ENCODE peak calls at places on chromosomes 11 and 22, in nine cellular contexts. S is cardiac fibroblast, X is psoas muscle, E is fibroblast of lung, P is upper lobe of right lung, M is left lung, J is tibial artery, Q is fibroblast of mammary gland, N is HFF-Myc. B is an unnamed sample.

GRCh38 chr22:18146389-18146753 is 3.6 kb upstream of the USP18 start:
- DNase-seq in S (no peak), X (no peak), E (no peak), P (no peak), M (no peak), J (no peak), Q (no peak), N (no peak), B (no peak)

GRCh38 chr11:91248199-91248807 is 976.3 kb upstream of the FAT3 start:
- DNase-seq in S (peak; percentile 73), X (no peak), E (peak; percentile 72), P (no peak), M (no peak), J (no peak), Q (peak; percentile 34), N (no peak), B (no peak)

GRCh38 chr11:62948765-62949320 is 27.7 kb upstream of the CHRM1 start:
- DNase-seq in S (no peak), X (no peak), E (no peak), P (no peak), M (no peak), J (no peak), Q (no peak), N (no peak), B (no peak)

GRCh38 chr11:75033916-75034315 is 45.2 kb downstream of the NEU3 start:
- DNase-seq in S (no peak), X (no peak), E (no peak), P (no peak), M (no peak), J (no peak), Q (no peak), N (no peak), B (no peak)

GRCh38 chr11:116614306-116615210 is 158.2 kb downstream of the BUD13 start:
- DNase-seq in S (no peak), X (no peak), E (no peak), P (no peak), M (no peak), J (no peak), Q (no peak), N (no peak), B (no peak)

GRCh38 chr22:46442217-46442853 is 95.1 kb downstream of the CELSR1 start:
- DNase-seq in S (no peak), X (no peak), E (no peak), P (no peak), M (peak; percentile 60), J (no peak), Q (no peak), N (no peak), B (no peak)

GRCh38 chr11:75526192-75526541 is 426 bp upstream of the GDPD5 start:
- DNase-seq in S (no peak), X (no peak), E (no peak), P (no peak), M (no peak), J (no peak), Q (no peak), N (no peak), B (no peak)

GRCh38 chr11:123206671-123207421 is 11.8 kb upstream of the CLMP start:
- DNase-seq in S (no peak), X (no peak), E (no peak), P (no peak), M (no peak), J (no peak), Q (peak; percentile 64), N (no peak), B (no peak)

GRCh38 chr22:47933226-47933625 is 1170.8 kb downstream of the TBC1D22A start:
- DNase-seq in S (no peak), X (no peak), E (no peak), P (no peak), M (no peak), J (no peak), Q (no peak), N (no peak), B (no peak)

GRCh38 chr11:116485425-116485824 is 287.4 kb downstream of the BUD13 start:
- DNase-seq in S (no peak), X (no peak), E (no peak), P (no peak), M (no peak), J (no peak), Q (no peak), N (no peak), B (peak; percentile 53)

GRCh38 chr11:9293646-9294045 is 20.7 kb downstream of the TMEM41B start:
- DNase-seq in S (no peak), X (no peak), E (no peak), P (no peak), M (no peak), J (no peak), Q (no peak), N (no peak), B (no peak)

GRCh38 chr22:18063311-18063710 is 14.5 kb upstream of the PEX26 start:
- DNase-seq in S (no peak), X (no peak), E (no peak), P (no peak), M (no peak), J (no peak), Q (no peak), N (no peak), B (no peak)

GRCh38 chr11:1746516-1746931 is 3.9 kb downstream of the IFITM10 start:
- DNase-seq in S (no peak), X (peak; percentile 82), E (no peak), P (peak; percentile 65), M (peak; percentile 83), J (peak; percentile 75), Q (no peak), N (no peak), B (peak; percentile 85)

GRCh38 chr11:57493507-57494503 is 21.7 kb downstream of the SLC43A1 start:
- DNase-seq in S (peak; percentile 44), X (peak; percentile 72), E (no peak), P (peak; percentile 86), M (peak; percentile 89), J (no peak), Q (no peak), N (no peak), B (no peak)

GRCh38 chr22:22080270-22080669 is 97.7 kb upstream of the TOP3B start:
- DNase-seq in S (no peak), X (no peak), E (no peak), P (no peak), M (no peak), J (no peak), Q (peak; percentile 11), N (no peak), B (no peak)

GRCh38 chr11:125464266-125464662 is 31.8 kb downstream of the FEZ1 start:
- DNase-seq in S (peak; percentile 45), X (no peak), E (peak; percentile 19), P (no peak), M (no peak), J (no peak), Q (peak; percentile 47), N (no peak), B (no peak)

GRCh38 chr11:99098751-99099150 is 78.0 kb downstream of the CNTN5 start:
- DNase-seq in S (no peak), X (no peak), E (no peak), P (no peak), M (no peak), J (no peak), Q (no peak), N (no peak), B (no peak)

DNA sequence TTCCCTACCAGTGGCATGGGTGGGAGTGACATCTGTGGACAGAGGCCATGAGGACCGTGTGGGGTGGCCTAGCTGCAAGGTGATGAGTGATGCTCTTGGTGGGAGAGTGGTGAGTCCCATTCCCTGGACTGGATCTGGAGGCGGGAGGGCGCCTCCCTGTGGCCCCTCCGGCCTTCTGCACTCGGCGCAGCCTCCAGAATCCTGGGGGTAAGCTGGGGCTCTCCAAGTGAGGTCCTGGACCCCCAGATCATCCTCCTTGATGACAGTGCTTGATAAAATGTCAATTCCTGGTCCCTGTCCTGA is 32.3 kb upstream of the PRR5 start:
- DNase-seq in S (no peak), X (peak; percentile 24), E (no peak), P (no peak), M (peak; percentile 55), J (no peak), Q (peak; percentile 28), N (no peak), B (no peak)
- H3K4me3 ChIP-seq in S (no peak overlapping the region), X (peak overlapping the region; percentile 58), E (no peak overlapping the region), P (peak overlapping the region; percentile 47), M (no peak overlapping the region), J (peak overlapping the region; percentile 54), Q (no peak overlapping the region), N (peak overlapping the region; percentile 47), B (peak overlapping the region; percentile 78)

DNA sequence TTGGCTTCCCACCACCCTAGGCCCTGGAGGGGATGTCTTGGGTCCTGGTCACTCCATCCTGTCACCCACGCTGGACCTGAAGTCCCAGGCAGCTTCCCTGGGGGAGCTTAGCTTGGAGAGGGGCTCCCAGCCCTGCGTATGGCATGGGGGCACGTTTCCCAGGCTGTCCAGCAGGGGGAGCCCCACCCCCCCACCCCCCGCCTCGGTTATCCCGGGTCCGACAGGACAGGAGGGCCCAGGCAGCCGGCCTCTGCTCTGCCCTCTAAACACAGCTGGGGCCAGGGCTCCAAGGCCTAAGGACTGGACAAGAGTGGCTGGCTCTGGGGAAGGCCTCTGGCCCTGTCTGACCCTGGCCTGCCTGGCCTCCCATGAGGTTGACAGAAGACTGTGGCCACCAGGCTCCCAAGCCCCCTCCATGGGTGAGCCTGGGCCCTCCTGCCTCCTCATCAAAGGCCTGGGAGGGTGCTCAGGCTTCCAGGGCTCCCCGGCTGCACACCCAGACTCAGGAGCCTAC is 104.8 kb downstream of the NECTIN1 start:
- DNase-seq in S (no peak), X (peak; percentile 48), E (no peak), P (no peak), M (peak; percentile 63), J (no peak), Q (no peak), N (no peak), B (no peak)
- TF ChIP-seq CTCF in S (peak; percentile 36), X (peak; percentile 45), E (peak; percentile 14), P (peak; percentile 65), M (peak; percentile 40), J (peak; percentile 51), Q (peak; percentile 24), N (peak; percentile 48), B (no peak)

GRCh38 chr11:130427581-130428211 is 713 bp downstream of the ADAMTS8 start:
- DNase-seq in S (no peak), X (peak; percentile 51), E (peak; percentile 9), P (no peak), M (no peak), J (no peak), Q (no peak), N (no peak), B (no peak)
- H3K4me3 ChIP-seq in S (no peak overlapping the region), X (peak overlapping the region; percentile 63), E (no peak overlapping the region), P (peak overlapping the region; percentile 49), M (peak overlapping the region; percentile 17), J (peak overlapping the region; percentile 69), Q (no peak overlapping the region), N (peak overlapping the region; percentile 13), B (peak overlapping the region; percentile 49)

DNA sequence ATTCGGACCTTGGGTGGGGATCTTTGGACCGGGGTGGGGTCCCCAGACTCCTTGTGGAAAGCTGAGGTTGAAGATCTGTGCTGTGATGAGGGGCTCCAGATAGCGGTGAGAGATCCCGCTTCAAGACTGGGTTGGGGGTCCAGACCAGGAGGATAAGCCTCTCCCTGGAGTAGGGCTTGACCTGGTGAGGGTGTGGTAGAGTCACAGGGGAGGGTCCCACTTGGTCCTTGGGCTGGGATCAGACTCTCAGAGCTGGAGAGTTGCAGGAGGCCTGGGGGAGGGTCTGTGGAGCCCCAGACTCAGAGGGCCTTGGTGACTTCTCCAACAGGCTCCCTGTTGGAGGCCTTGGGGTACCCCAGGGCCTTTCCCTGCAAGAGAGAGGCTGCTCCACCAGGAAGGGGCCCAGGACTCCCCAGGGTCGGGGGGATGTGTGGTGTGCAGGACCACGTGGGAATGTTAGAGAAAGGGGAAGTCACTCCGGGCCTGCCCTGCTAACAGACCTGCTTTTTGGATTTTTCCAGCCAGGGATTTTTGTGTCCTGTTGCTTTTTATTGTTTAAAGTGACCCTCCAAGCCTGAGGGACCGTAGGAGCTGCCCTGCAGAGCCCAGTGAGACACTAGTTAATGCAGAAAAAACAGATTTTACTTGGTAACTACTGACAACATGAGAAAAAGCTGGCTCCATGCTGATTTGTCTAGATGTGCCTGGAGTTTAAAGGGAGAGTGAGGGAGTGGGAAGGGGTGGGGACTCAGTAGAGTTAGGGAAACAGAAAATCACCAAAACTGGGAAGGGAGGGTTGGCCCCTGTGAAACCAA is 660 bp upstream of the TXNRD2 start:
- DNase-seq in S (peak; percentile 76), X (no peak), E (peak; percentile 75), P (peak; percentile 69), M (peak; percentile 79), J (peak; percentile 70), Q (peak; percentile 58), N (no peak), B (no peak)
- TF ChIP-seq CTCF in S (no peak), X (no peak), E (no peak), P (no peak), M (no peak), J (no peak), Q (no peak), N (no peak), B (no peak)